ENCODE peak calls at places on chromosomes 12 and 14, in eight cellular contexts. V is sigmoid colon, K is endodermal cell, P is cardiac muscle cell, B is suprapubic skin, D is BE2C, Z is tibial artery, U is MM.1S. M is an unnamed sample.

GRCh38 chr12:108826115-108826806 is 31.1 kb downstream of the SSH1 start:
- DNase-seq in V (peak; percentile 88), K (no peak), P (peak; percentile 94), B (no peak), D (peak; percentile 65), Z (peak; percentile 89), U (peak; percentile 29), M (no peak)

GRCh38 chr14:64417042-64417770 is 29.1 kb downstream of the MTHFD1 start:
- DNase-seq in V (no peak), K (no peak), P (peak; percentile 51), B (no peak), D (no peak), Z (no peak), U (no peak), M (no peak)

GRCh38 chr12:68280240-68280639 is 26.8 kb upstream of the IL22 start:
- DNase-seq in V (no peak), K (no peak), P (no peak), B (no peak), D (no peak), Z (no peak), U (no peak), M (no peak)

GRCh38 chr12:113370923-113371682 is 12.7 kb downstream of the PLBD2 start:
- DNase-seq in V (no peak), K (no peak), P (no peak), B (no peak), D (no peak), Z (no peak), U (no peak), M (no peak)

GRCh38 chr12:93125126-93125525 is 196.0 kb upstream of the EEA1 start:
- DNase-seq in V (no peak), K (no peak), P (no peak), B (no peak), D (no peak), Z (no peak), U (peak; percentile 60), M (no peak)

GRCh38 chr14:59305836-59306555 is 117.5 kb downstream of the DAAM1 start:
- DNase-seq in V (no peak), K (no peak), P (peak; percentile 54), B (no peak), D (no peak), Z (no peak), U (no peak), M (no peak)

GRCh38 chr12:1847411-1847810 is 27.0 kb downstream of the LRTM2 start:
- DNase-seq in V (peak; percentile 21), K (peak; percentile 38), P (no peak), B (no peak), D (no peak), Z (peak; percentile 31), U (no peak), M (no peak)

GRCh38 chr12:117580718-117581062 is 219.3 kb upstream of the NOS1 start:
- DNase-seq in V (peak; percentile 61), K (peak; percentile 100), P (no peak), B (peak; percentile 66), D (peak; percentile 83), Z (peak; percentile 79), U (peak; percentile 36), M (no peak)

GRCh38 chr12:15701212-15701611 is 88.0 kb downstream of the EPS8 start:
- DNase-seq in V (no peak), K (no peak), P (peak; percentile 61), B (no peak), D (no peak), Z (no peak), U (no peak), M (no peak)

GRCh38 chr12:101407054-101407437 is 526 bp downstream of the ARL1 start:
- DNase-seq in V (no peak), K (no peak), P (no peak), B (no peak), D (no peak), Z (peak; percentile 67), U (no peak), M (no peak)

GRCh38 chr12:3225154-3225795 is 148.1 kb downstream of the TSPAN9 start:
- DNase-seq in V (no peak), K (no peak), P (peak; percentile 53), B (no peak), D (no peak), Z (no peak), U (no peak), M (no peak)

GRCh38 chr12:20011200-20011599 is 357.1 kb upstream of the PDE3A start:
- DNase-seq in V (no peak), K (no peak), P (peak; percentile 47), B (no peak), D (no peak), Z (no peak), U (no peak), M (no peak)

GRCh38 chr12:104279164-104279563 is 24.4 kb upstream of the EID3 start:
- DNase-seq in V (no peak), K (no peak), P (no peak), B (no peak), D (no peak), Z (no peak), U (no peak), M (no peak)

GRCh38 chr12:68259318-68259940 is 6.0 kb upstream of the IL22 start:
- DNase-seq in V (no peak), K (no peak), P (peak; percentile 44), B (no peak), D (no peak), Z (no peak), U (no peak), M (no peak)

GRCh38 chr12:55676707-55677106 is 31.0 kb downstream of the ITGA7 start:
- DNase-seq in V (no peak), K (peak; percentile 21), P (no peak), B (no peak), D (no peak), Z (no peak), U (no peak), M (no peak)

GRCh38 chr12:132009336-132009859 is 59.7 kb downstream of the EP400 start:
- DNase-seq in V (no peak), K (no peak), P (no peak), B (no peak), D (no peak), Z (no peak), U (no peak), M (no peak)

GRCh38 chr14:35534884-35535793 is 1.2 kb downstream of the INSM2 start:
- DNase-seq in V (peak; percentile 67), K (peak; percentile 94), P (peak; percentile 76), B (no peak), D (peak; percentile 51), Z (peak; percentile 75), U (peak; percentile 48), M (peak; percentile 80)

GRCh38 chr12:6047249-6048227 is 76.9 kb downstream of the VWF start:
- DNase-seq in V (no peak), K (no peak), P (peak; percentile 40), B (no peak), D (no peak), Z (no peak), U (no peak), M (no peak)

GRCh38 chr14:29089849-29090248 is 323.3 kb downstream of the FOXG1 start:
- DNase-seq in V (no peak), K (no peak), P (no peak), B (no peak), D (no peak), Z (no peak), U (no peak), M (no peak)

DNA sequence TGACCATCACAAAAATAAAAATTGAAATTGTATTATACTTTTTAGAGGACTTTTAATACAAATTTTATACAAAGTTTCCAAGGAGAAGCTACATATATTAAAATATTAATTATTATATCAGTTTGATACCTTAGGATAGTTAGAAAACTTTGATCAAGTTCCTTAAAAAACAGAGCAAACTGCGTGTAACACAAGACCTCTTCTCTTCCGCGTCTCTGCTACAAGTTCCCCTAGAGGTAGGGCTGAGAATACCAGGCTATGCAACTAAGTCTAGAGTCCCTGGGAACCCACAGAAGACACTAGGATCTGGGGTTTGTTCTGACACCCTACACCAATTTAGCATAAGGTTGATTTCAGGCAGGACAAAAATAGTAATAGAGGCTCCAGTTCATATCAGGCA is 319.0 kb downstream of the FOXG1 start:
- DNase-seq in V (no peak), K (peak; percentile 47), P (peak; percentile 14), B (no peak), D (no peak), Z (no peak), U (no peak), M (no peak)
- H3K9me3 ChIP-seq in V (no peaks in the 10 kb centered on the region), K (no peaks in the 10 kb centered on the region), P (no peaks in the 10 kb centered on the region), B (no peaks in the 10 kb centered on the region), D (no peaks in the 10 kb centered on the region), Z (no peaks in the 10 kb centered on the region), U (no peaks in the 10 kb centered on the region), M (peaks cover 4% of the 10 kb centered on the region)

GRCh38 chr12:46208370-46208769 is 60.5 kb downstream of the SLC38A1 start:
- DNase-seq in V (no peak), K (no peak), P (no peak), B (no peak), D (no peak), Z (no peak), U (no peak), M (no peak)

GRCh38 chr12:46210835-46211439 is 57.9 kb downstream of the SLC38A1 start:
- DNase-seq in V (no peak), K (no peak), P (no peak), B (no peak), D (no peak), Z (no peak), U (no peak), M (no peak)

GRCh38 chr12:46212108-46212982 is 56.5 kb downstream of the SLC38A1 start:
- DNase-seq in V (no peak), K (no peak), P (no peak), B (no peak), D (no peak), Z (no peak), U (no peak), M (no peak)

GRCh38 chr12:46209165-46209564 is 59.7 kb downstream of the SLC38A1 start:
- DNase-seq in V (no peak), K (no peak), P (no peak), B (no peak), D (no peak), Z (no peak), U (no peak), M (no peak)

GRCh38 chr12:46209914-46210834 is 58.7 kb downstream of the SLC38A1 start:
- DNase-seq in V (peak; percentile 72), K (peak; percentile 57), P (peak; percentile 58), B (no peak), D (no peak), Z (no peak), U (no peak), M (peak; percentile 65)
- H3K36me3 ChIP-seq in V (no peaks in the 10 kb centered on the region), K (peaks cover 74% of the 10 kb centered on the region), P (peaks cover 5% of the 10 kb centered on the region), B (no peaks in the 10 kb centered on the region), D (peaks cover 47% of the 10 kb centered on the region), Z (no peaks in the 10 kb centered on the region), U (peaks cover 5% of the 10 kb centered on the region), M (peaks cover 25% of the 10 kb centered on the region)

GRCh38 chr14:73888460-73888725 is 1.7 kb downstream of the ZNF410 start:
- DNase-seq in V (no peak), K (no peak), P (peak; percentile 16), B (no peak), D (no peak), Z (no peak), U (no peak), M (no peak)
- H3K4me3 ChIP-seq in V (no peak overlapping the region), K (peak overlapping the region; percentile 99), P (peak overlapping the region; percentile 77), B (peak overlapping the region; percentile 72), D (peak overlapping the region; percentile 98), Z (no peak overlapping the region), U (no peak overlapping the region), M (no peak overlapping the region)

DNA sequence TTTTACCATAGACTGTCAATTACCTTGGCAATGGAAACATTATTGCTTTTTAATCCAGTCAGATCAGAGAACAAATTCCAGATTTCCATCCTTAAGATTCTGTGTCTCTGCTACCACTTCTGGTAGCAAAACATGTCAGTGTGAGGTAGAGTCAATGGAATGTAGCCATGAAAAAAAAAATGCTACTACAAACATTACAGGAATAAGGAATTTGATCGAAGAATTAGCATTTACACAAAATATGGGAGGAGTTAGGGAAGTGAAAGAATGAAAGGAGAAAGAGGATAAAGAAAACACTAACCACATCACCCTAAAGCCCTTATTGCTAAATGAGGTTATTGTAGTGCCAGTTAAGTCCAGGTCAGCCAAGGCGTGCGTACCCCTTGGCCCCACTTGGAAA is 9.2 kb downstream of the MED21 start:
- DNase-seq in V (no peak), K (no peak), P (no peak), B (no peak), D (no peak), Z (no peak), U (no peak), M (no peak)
- H3K9me3 ChIP-seq in V (no peaks in the 10 kb centered on the region), K (no peaks in the 10 kb centered on the region), P (no peaks in the 10 kb centered on the region), B (no peaks in the 10 kb centered on the region), D (no peaks in the 10 kb centered on the region), Z (no peaks in the 10 kb centered on the region), U (no peaks in the 10 kb centered on the region), M (no peaks in the 10 kb centered on the region)

M was measured in naive thymus-derived CD4-positive, alpha-beta T cell.